ENCODE peak calls at places on chromosomes 2 and 18, in six cellular contexts. X is dorsolateral prefrontal cortex, L is A673, B is stomach, Q is PC-9, U is Peyer's patch. T is an unnamed sample.

GRCh38 chr18:50659091-50660003 is 99.5 kb downstream of the MAPK4 start:
- DNase-seq in B (no peak), L (peak; percentile 38), X (no peak), U (no peak), Q (no peak), T (no peak)

GRCh38 chr2:227759411-227760113 is 13.9 kb downstream of the SCYGR8 start:
- DNase-seq in X (no peak), U (no peak), B (no peak), L (no peak), Q (peak; percentile 28), T (no peak)

GRCh38 chr18:58128286-58129018 is 84.4 kb downstream of the NEDD4L start:
- DNase-seq in B (peak; percentile 42), X (no peak), U (no peak), Q (no peak), L (no peak), T (no peak)

GRCh38 chr2:168456526-168457176 is 579 bp downstream of the CERS6 start:
- DNase-seq in B (peak; percentile 49), U (peak; percentile 72), L (peak; percentile 36), X (peak; percentile 52), Q (no peak), T (peak; percentile 32)

GRCh38 chr2:128523490-128523889 is 204.8 kb upstream of the HS6ST1 start:
- DNase-seq in U (no peak), B (no peak), L (no peak), Q (no peak), X (no peak), T (no peak)

GRCh38 chr2:157194097-157194688 is 63.3 kb upstream of the GALNT5 start:
- DNase-seq in B (no peak), Q (peak; percentile 3), L (peak; percentile 71), X (no peak), U (no peak), T (no peak)

GRCh38 chr18:32379891-32380290 is 90.8 kb downstream of the GAREM1 start:
- DNase-seq in B (no peak), U (no peak), L (no peak), Q (no peak), X (no peak), T (no peak)

GRCh38 chr2:42964444-42965081 is 172.2 kb upstream of the HAAO start:
- DNase-seq in L (no peak), U (no peak), Q (peak; percentile 88), B (no peak), X (peak; percentile 47), T (peak; percentile 73)

GRCh38 chr2:221731432-221731831 is 159.3 kb upstream of the EPHA4 start:
- DNase-seq in Q (no peak), X (no peak), L (no peak), U (no peak), B (no peak), T (no peak)

GRCh38 chr2:169298007-169298406 is 64.3 kb downstream of the LRP2 start:
- DNase-seq in X (no peak), L (no peak), U (no peak), B (no peak), Q (no peak), T (no peak)

GRCh38 chr2:197576631-197577030 is 60.8 kb downstream of the MOB4 start:
- DNase-seq in L (peak; percentile 25), U (no peak), B (no peak), X (no peak), Q (no peak), T (no peak)

GRCh38 chr2:175734679-175735078 is 267.4 kb downstream of the LNPK start:
- DNase-seq in U (no peak), L (peak; percentile 65), Q (no peak), B (no peak), X (no peak), T (no peak)

GRCh38 chr18:68660355-68661183 is 54.3 kb downstream of the TMX3 start:
- DNase-seq in X (no peak), B (no peak), U (no peak), L (peak; percentile 76), Q (no peak), T (no peak)

GRCh38 chr2:158391876-158392275 is 64.7 kb downstream of the CCDC148 start:
- DNase-seq in L (peak; percentile 24), X (no peak), B (no peak), Q (no peak), U (no peak), T (no peak)

GRCh38 chr2:231646471-231646870 is 53.8 kb downstream of the TEX44 start:
- DNase-seq in B (no peak), U (no peak), L (no peak), Q (peak; percentile 57), X (no peak), T (no peak)

GRCh38 chr2:53942280-53942679 is 28.5 kb downstream of the PSME4 start:
- DNase-seq in X (no peak), L (no peak), B (no peak), U (no peak), Q (no peak), T (no peak)

GRCh38 chr2:68059769-68060525 is 2.9 kb downstream of the C1D start:
- DNase-seq in X (no peak), Q (no peak), U (no peak), B (no peak), L (no peak), T (no peak)

GRCh38 chr2:18566145-18566544 is 5.7 kb upstream of the RDH14 start:
- DNase-seq in Q (no peak), U (no peak), X (no peak), B (no peak), L (no peak), T (no peak)

GRCh38 chr2:239264838-239265651 is 135.8 kb downstream of the HDAC4 start:
- DNase-seq in B (peak; percentile 26), Q (peak; percentile 55), L (peak; percentile 83), U (peak; percentile 63), X (peak; percentile 34), T (peak; percentile 55)

GRCh38 chr2:223459328-223459939 is 142.7 kb downstream of the SCG2 start:
- DNase-seq in Q (no peak), U (no peak), B (no peak), L (peak; percentile 59), X (no peak), T (no peak)

GRCh38 chr2:66189598-66189997 is 245.3 kb upstream of the MEIS1 start:
- DNase-seq in U (no peak), Q (no peak), X (no peak), B (no peak), L (no peak), T (no peak)

GRCh38 chr18:4639628-4640310 is 184.7 kb upstream of the DLGAP1 start:
- DNase-seq in L (peak; percentile 33), B (no peak), U (no peak), X (no peak), Q (no peak), T (no peak)

GRCh38 chr18:4638680-4639079 is 183.6 kb upstream of the DLGAP1 start:
- DNase-seq in B (no peak), U (no peak), Q (no peak), X (no peak), L (no peak), T (no peak)

GRCh38 chr18:4641969-4642368 is 186.9 kb upstream of the DLGAP1 start:
- DNase-seq in X (no peak), U (no peak), L (no peak), Q (no peak), B (no peak), T (no peak)

GRCh38 chr18:4636957-4637356 is 181.8 kb upstream of the DLGAP1 start:
- DNase-seq in B (no peak), L (peak; percentile 73), U (no peak), X (no peak), Q (no peak), T (no peak)

DNA sequence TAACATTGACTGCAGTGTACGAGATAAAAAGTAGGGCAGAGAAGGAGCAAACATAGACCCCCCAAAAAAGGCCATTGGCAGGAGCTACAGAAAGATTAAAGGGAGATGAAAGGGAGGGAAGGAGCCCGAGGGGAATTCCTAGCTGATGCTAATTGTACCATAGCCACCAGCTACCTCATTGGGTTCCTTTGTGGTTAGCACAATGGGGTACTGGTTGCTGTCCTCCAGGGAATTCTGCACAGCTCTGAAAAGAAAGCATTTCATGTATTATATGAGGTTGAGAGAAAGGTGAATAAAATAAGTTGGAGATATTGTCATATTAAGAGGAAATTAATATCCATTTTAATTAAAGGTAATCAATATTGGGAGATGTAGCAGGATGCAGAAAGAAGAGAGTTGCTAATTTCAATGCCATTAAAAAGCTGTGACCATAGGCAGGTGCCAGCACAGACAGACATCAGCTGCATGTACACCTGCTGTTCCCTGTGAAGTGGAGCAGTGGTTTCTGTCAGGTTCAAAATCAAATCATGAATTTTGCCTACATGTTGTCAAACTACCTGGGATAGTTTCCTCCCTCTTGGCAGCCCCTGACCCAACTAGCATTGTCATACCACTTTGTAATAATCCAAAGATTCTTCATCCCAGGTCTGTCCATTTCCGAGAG is 185.4 kb upstream of the DLGAP1 start:
- DNase-seq in L (no peak), B (no peak), X (no peak), U (no peak), Q (no peak), T (no peak)
- H3K4me3 ChIP-seq in L (no peak overlapping the region), B (no peak overlapping the region), X (no peak overlapping the region), U (no peak overlapping the region), Q (no peak overlapping the region), T (no peak overlapping the region)

GRCh38 chr2:44772131-44772530 is 169.4 kb upstream of the SIX3 start:
- DNase-seq in L (no peak), U (no peak), Q (no peak), X (no peak), B (no peak), T (no peak)
- H3K27ac ChIP-seq in L (no peak overlapping the region), U (no peak overlapping the region), Q (no peak overlapping the region), X (no peak overlapping the region), B (no peak overlapping the region), T (no peak overlapping the region)

GRCh38 chr18:12421732-12422131 is 14.0 kb downstream of the PRELID3A start:
- DNase-seq in X (no peak), B (no peak), U (no peak), Q (no peak), L (no peak), T (no peak)

GRCh38 chr18:12422936-12423335 is 15.2 kb downstream of the PRELID3A start:
- DNase-seq in L (peak; percentile 42), Q (no peak), X (no peak), B (no peak), U (no peak), T (no peak)

GRCh38 chr18:12423393-12423792 is 15.7 kb downstream of the PRELID3A start:
- DNase-seq in Q (no peak), L (no peak), X (no peak), B (no peak), U (no peak), T (no peak)

GRCh38 chr18:12423820-12424219 is 16.1 kb downstream of the PRELID3A start:
- DNase-seq in X (no peak), U (no peak), L (no peak), Q (no peak), B (no peak), T (no peak)

DNA sequence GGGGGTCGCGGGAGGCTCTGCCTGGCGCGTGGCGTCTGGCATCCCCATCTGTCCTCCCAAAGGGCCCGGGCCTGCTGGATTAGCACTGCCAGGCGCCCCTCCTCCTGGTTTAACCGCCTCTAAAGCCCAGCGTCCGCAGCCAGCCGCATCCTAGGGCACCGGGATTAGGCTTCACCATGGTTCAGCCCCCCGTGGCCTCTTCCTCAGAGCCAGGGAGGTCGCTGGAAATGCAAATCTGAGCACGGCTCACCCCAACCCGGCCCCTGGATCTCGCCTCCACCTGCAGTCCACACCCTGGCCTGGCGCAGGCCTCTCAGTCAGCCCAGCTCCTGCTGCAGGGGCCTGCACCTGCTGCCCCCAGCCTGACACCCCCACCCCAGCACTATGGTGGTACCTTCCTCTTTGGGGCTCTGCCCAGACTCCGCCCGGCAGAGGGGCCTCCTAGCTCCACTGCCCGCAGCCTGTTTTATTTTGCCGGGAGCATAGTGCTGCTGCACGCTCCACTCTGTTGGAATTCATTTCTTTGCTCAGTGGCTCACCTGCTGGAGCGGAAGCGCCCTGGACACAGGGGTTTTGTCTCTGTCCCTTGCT is 13.2 kb downstream of the PRELID3A start:
- DNase-seq in U (no peak), X (peak; percentile 52), B (no peak), L (peak; percentile 56), Q (no peak), T (no peak)
- H3K4me3 ChIP-seq in U (peak overlapping the region; percentile 42), X (peak overlapping the region; percentile 78), B (peak overlapping the region; percentile 73), L (peak overlapping the region; percentile 33), Q (no peak overlapping the region), T (no peak overlapping the region)

GRCh38 chr18:48693625-48694262 is 154.9 kb downstream of the CTIF start:
- DNase-seq in Q (no peak), U (peak; percentile 13), X (no peak), L (no peak), B (no peak), T (no peak)
- H3K27ac ChIP-seq in Q (no peak overlapping the region), U (no peak overlapping the region), X (peak overlapping the region; percentile 76), L (no peak overlapping the region), B (no peak overlapping the region), T (no peak overlapping the region)

T was measured in lung.